ENCODE peak calls at places on chromosomes 1 and 21, in seven cellular contexts. One of them, this sample, is unnamed.

GRCh38 chr21:26169611-26170470 is 729 bp downstream of the APP start:
- DNase-seq in A549: peak
- DNase-seq in transverse colon: peak
- DNase-seq in IMR-90: peak
- DNase-seq in spleen: peak
- DNase-seq in lower leg skin: peak
- DNase-seq in body of pancreas: peak
- DNase-seq in this sample: peak

GRCh38 chr1:189619682-189620332 is 857.9 kb downstream of the BRINP3 start:
- DNase-seq in lower leg skin: no peak
- DNase-seq in IMR-90: peak
- DNase-seq in spleen: no peak
- DNase-seq in A549: peak
- DNase-seq in transverse colon: no peak
- DNase-seq in body of pancreas: no peak
- DNase-seq in this sample: no peak

GRCh38 chr1:239909894-239910293 is 181.8 kb upstream of the FMN2 start:
- DNase-seq in transverse colon: peak
- DNase-seq in body of pancreas: no peak
- DNase-seq in IMR-90: peak
- DNase-seq in spleen: peak
- DNase-seq in lower leg skin: peak
- DNase-seq in A549: no peak
- DNase-seq in this sample: no peak

GRCh38 chr21:37270576-37271365 is 3.6 kb upstream of the VPS26C start:
- DNase-seq in lower leg skin: no peak
- DNase-seq in A549: no peak
- DNase-seq in spleen: no peak
- DNase-seq in body of pancreas: no peak
- DNase-seq in transverse colon: no peak
- DNase-seq in IMR-90: no peak
- DNase-seq in this sample: no peak

GRCh38 chr1:225423518-225423855 is 4.4 kb downstream of the LBR start:
- DNase-seq in IMR-90: no peak
- DNase-seq in transverse colon: no peak
- DNase-seq in lower leg skin: no peak
- DNase-seq in body of pancreas: no peak
- DNase-seq in spleen: no peak
- DNase-seq in A549: no peak
- DNase-seq in this sample: no peak

GRCh38 chr1:153985984-153986761 is at the start of gene RAB13:
- DNase-seq in transverse colon: peak
- DNase-seq in body of pancreas: peak
- DNase-seq in IMR-90: peak
- DNase-seq in lower leg skin: peak
- DNase-seq in A549: peak
- DNase-seq in spleen: peak
- DNase-seq in this sample: peak

GRCh38 chr1:186102107-186102506 is 272.9 kb downstream of the TPR start:
- DNase-seq in IMR-90: no peak
- DNase-seq in lower leg skin: no peak
- DNase-seq in A549: no peak
- DNase-seq in spleen: no peak
- DNase-seq in transverse colon: no peak
- DNase-seq in body of pancreas: no peak
- DNase-seq in this sample: no peak

GRCh38 chr1:44000266-44000665 is 8.9 kb downstream of the CCDC24 start:
- DNase-seq in transverse colon: no peak
- DNase-seq in IMR-90: no peak
- DNase-seq in lower leg skin: no peak
- DNase-seq in A549: no peak
- DNase-seq in spleen: no peak
- DNase-seq in body of pancreas: no peak
- DNase-seq in this sample: no peak

GRCh38 chr1:174902531-174903099 is 97.1 kb upstream of the CACYBP start:
- DNase-seq in body of pancreas: peak
- DNase-seq in A549: no peak
- DNase-seq in IMR-90: no peak
- DNase-seq in spleen: no peak
- DNase-seq in lower leg skin: no peak
- DNase-seq in transverse colon: no peak
- DNase-seq in this sample: no peak

GRCh38 chr1:35902671-35903070 is 19.7 kb downstream of the AGO1 start:
- DNase-seq in lower leg skin: no peak
- DNase-seq in transverse colon: no peak
- DNase-seq in IMR-90: no peak
- DNase-seq in spleen: no peak
- DNase-seq in body of pancreas: no peak
- DNase-seq in A549: no peak
- DNase-seq in this sample: no peak

GRCh38 chr1:180643693-180644092 is 11.9 kb downstream of the XPR1 start:
- DNase-seq in lower leg skin: no peak
- DNase-seq in spleen: no peak
- DNase-seq in transverse colon: no peak
- DNase-seq in IMR-90: peak
- DNase-seq in body of pancreas: peak
- DNase-seq in A549: no peak
- DNase-seq in this sample: peak

GRCh38 chr1:42385283-42385682 is 4.7 kb downstream of the RIMKLA start:
- DNase-seq in transverse colon: no peak
- DNase-seq in IMR-90: peak
- DNase-seq in lower leg skin: no peak
- DNase-seq in spleen: no peak
- DNase-seq in A549: no peak
- DNase-seq in body of pancreas: no peak
- DNase-seq in this sample: no peak

GRCh38 chr21:25944672-25945213 is 210.0 kb downstream of the GABPA start:
- DNase-seq in lower leg skin: no peak
- DNase-seq in transverse colon: no peak
- DNase-seq in A549: no peak
- DNase-seq in body of pancreas: no peak
- DNase-seq in IMR-90: peak
- DNase-seq in spleen: no peak
- DNase-seq in this sample: no peak

GRCh38 chr21:34845521-34846213 is 176.9 kb downstream of the CLIC6 start:
- DNase-seq in lower leg skin: no peak
- DNase-seq in IMR-90: peak
- DNase-seq in transverse colon: peak
- DNase-seq in A549: no peak
- DNase-seq in body of pancreas: no peak
- DNase-seq in spleen: no peak
- DNase-seq in this sample: no peak

GRCh38 chr21:33261635-33262034 is 4.5 kb upstream of the IL10RB start:
- DNase-seq in spleen: no peak
- DNase-seq in body of pancreas: no peak
- DNase-seq in A549: no peak
- DNase-seq in lower leg skin: no peak
- DNase-seq in transverse colon: peak
- DNase-seq in IMR-90: peak
- DNase-seq in this sample: no peak

GRCh38 chr21:37734846-37735245 is 181.4 kb downstream of the KCNJ6 start:
- DNase-seq in transverse colon: no peak
- DNase-seq in IMR-90: no peak
- DNase-seq in A549: no peak
- DNase-seq in body of pancreas: no peak
- DNase-seq in spleen: no peak
- DNase-seq in lower leg skin: no peak
- DNase-seq in this sample: no peak

GRCh38 chr1:44553771-44554170 is 120.5 kb downstream of the TMEM53 start:
- DNase-seq in A549: peak
- DNase-seq in spleen: no peak
- DNase-seq in body of pancreas: no peak
- DNase-seq in transverse colon: no peak
- DNase-seq in IMR-90: peak
- DNase-seq in lower leg skin: no peak
- DNase-seq in this sample: no peak

DNA sequence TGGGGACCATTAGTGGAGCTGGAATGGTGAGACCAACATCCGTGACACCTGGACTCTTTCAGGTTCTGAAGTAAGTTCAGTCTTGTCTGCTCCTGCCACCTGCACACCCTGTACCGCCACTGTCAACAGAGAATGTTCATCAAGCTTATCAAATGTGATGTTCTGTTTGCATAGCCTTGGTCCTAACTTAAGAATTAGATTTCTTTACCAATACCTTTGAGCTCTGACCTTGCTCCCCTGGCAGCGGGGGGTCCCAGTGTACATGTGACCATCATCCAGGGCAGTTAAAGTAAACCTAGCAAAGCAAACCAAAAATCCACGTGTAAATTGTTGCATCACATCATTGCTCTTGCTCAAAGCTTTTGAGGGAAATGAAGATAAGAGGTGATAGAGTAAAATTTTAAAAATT is 14.5 kb downstream of the SLC25A33 start:
- DNase-seq in spleen: no peak
- DNase-seq in IMR-90: no peak
- DNase-seq in body of pancreas: no peak
- DNase-seq in A549: no peak
- DNase-seq in transverse colon: no peak
- DNase-seq in lower leg skin: no peak
- DNase-seq in this sample: no peak
- TF ChIP-seq POLR2A in spleen: no peak
- TF ChIP-seq POLR2A in IMR-90: no peak
- TF ChIP-seq POLR2A in body of pancreas: no peak
- TF ChIP-seq POLR2A in A549: no peak
- TF ChIP-seq POLR2A in transverse colon: no peak
- TF ChIP-seq POLR2A in lower leg skin: no peak
- TF ChIP-seq POLR2A in this sample: no peak

GRCh38 chr21:42835611-42836401 is 43.5 kb downstream of the WDR4 start:
- DNase-seq in body of pancreas: no peak
- DNase-seq in spleen: peak
- DNase-seq in A549: no peak
- DNase-seq in transverse colon: no peak
- DNase-seq in IMR-90: no peak
- DNase-seq in lower leg skin: no peak
- DNase-seq in this sample: no peak

GRCh38 chr21:42833439-42833815 is 45.9 kb downstream of the WDR4 start:
- DNase-seq in body of pancreas: no peak
- DNase-seq in transverse colon: peak
- DNase-seq in lower leg skin: no peak
- DNase-seq in spleen: peak
- DNase-seq in A549: peak
- DNase-seq in IMR-90: peak
- DNase-seq in this sample: peak

GRCh38 chr21:42835211-42835610 is 44.1 kb downstream of the WDR4 start:
- DNase-seq in transverse colon: no peak
- DNase-seq in body of pancreas: no peak
- DNase-seq in A549: no peak
- DNase-seq in lower leg skin: no peak
- DNase-seq in spleen: peak
- DNase-seq in IMR-90: no peak
- DNase-seq in this sample: no peak

GRCh38 chr21:42834730-42835191 is 44.6 kb downstream of the WDR4 start:
- DNase-seq in spleen: peak
- DNase-seq in A549: no peak
- DNase-seq in IMR-90: no peak
- DNase-seq in lower leg skin: no peak
- DNase-seq in transverse colon: no peak
- DNase-seq in body of pancreas: no peak
- DNase-seq in this sample: no peak

GRCh38 chr21:42833859-42834729 is 45.2 kb downstream of the WDR4 start:
- DNase-seq in spleen: peak
- DNase-seq in lower leg skin: no peak
- DNase-seq in transverse colon: no peak
- DNase-seq in A549: no peak
- DNase-seq in body of pancreas: no peak
- DNase-seq in IMR-90: no peak
- DNase-seq in this sample: no peak
- TF ChIP-seq POLR2A in spleen: no peak
- TF ChIP-seq POLR2A in lower leg skin: no peak
- TF ChIP-seq POLR2A in transverse colon: no peak
- TF ChIP-seq POLR2A in A549: no peak
- TF ChIP-seq POLR2A in body of pancreas: no peak
- TF ChIP-seq POLR2A in IMR-90: no peak
- TF ChIP-seq POLR2A in this sample: no peak

GRCh38 chr21:44846201-44846484 is 27.3 kb downstream of the PTTG1IP start:
- DNase-seq in transverse colon: no peak
- DNase-seq in IMR-90: no peak
- DNase-seq in A549: no peak
- DNase-seq in lower leg skin: no peak
- DNase-seq in spleen: no peak
- DNase-seq in body of pancreas: no peak
- DNase-seq in this sample: no peak

GRCh38 chr21:44847261-44848056 is 26.0 kb downstream of the PTTG1IP start:
- DNase-seq in IMR-90: no peak
- DNase-seq in transverse colon: no peak
- DNase-seq in A549: no peak
- DNase-seq in lower leg skin: no peak
- DNase-seq in spleen: no peak
- DNase-seq in body of pancreas: no peak
- DNase-seq in this sample: no peak

GRCh38 chr21:44845418-44846200 is 27.7 kb upstream of the SUMO3 start:
- DNase-seq in lower leg skin: no peak
- DNase-seq in transverse colon: peak
- DNase-seq in A549: peak
- DNase-seq in spleen: peak
- DNase-seq in IMR-90: peak
- DNase-seq in body of pancreas: peak
- DNase-seq in this sample: peak

GRCh38 chr21:44848821-44849521 is 24.5 kb downstream of the PTTG1IP start:
- DNase-seq in IMR-90: no peak
- DNase-seq in lower leg skin: no peak
- DNase-seq in transverse colon: no peak
- DNase-seq in spleen: no peak
- DNase-seq in A549: no peak
- DNase-seq in body of pancreas: no peak
- DNase-seq in this sample: no peak

GRCh38 chr21:44846485-44847260 is 26.8 kb downstream of the PTTG1IP start:
- DNase-seq in transverse colon: peak
- DNase-seq in body of pancreas: no peak
- DNase-seq in A549: no peak
- DNase-seq in lower leg skin: peak
- DNase-seq in IMR-90: peak
- DNase-seq in spleen: peak
- DNase-seq in this sample: peak
- TF ChIP-seq POLR2A in transverse colon: no peak
- TF ChIP-seq POLR2A in body of pancreas: no peak
- TF ChIP-seq POLR2A in A549: no peak
- TF ChIP-seq POLR2A in lower leg skin: no peak
- TF ChIP-seq POLR2A in IMR-90: no peak
- TF ChIP-seq POLR2A in spleen: no peak
- TF ChIP-seq POLR2A in this sample: peak

DNA sequence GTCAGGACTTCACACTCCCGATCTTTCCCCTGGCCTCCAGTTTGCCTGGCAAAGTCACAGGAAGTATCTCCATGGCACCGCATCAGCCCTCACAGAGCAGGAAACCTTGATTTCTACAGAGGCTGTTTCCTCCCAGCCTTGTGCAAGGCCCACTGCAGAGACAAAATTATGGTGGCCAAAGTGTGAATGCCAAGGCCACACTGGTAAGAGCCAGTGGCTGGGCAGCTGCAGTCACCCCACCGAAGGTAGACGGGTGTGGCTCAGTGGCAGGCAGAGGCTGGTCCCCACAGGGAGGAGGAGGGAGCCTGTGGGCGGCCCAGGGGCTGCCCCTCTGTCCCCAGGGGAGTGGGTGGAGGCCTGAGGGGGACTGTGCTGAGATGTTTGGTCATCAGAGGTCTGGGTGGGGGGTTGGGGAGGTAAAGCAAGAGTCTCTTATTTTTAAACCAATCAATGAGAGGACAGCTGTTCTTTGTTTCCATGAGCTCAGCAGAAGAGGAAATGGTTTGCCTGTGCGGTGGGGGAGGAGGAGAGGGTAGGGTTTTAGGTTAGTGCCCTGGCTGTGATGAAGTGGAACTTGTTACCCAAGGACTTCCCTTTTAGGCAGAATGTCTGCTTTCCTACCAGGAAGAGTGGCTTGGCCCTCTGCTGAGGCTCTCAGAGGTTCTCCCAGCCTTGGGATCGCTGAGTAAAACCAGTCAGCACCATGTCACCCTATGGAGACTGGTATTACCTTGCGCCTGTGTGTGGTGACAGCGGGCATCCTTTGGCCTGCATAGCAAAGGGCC is 18.0 kb upstream of the BTG2 start:
- DNase-seq in A549: no peak
- DNase-seq in body of pancreas: peak
- DNase-seq in IMR-90: no peak
- DNase-seq in lower leg skin: peak
- DNase-seq in transverse colon: peak
- DNase-seq in spleen: peak
- DNase-seq in this sample: peak
- TF ChIP-seq POLR2A in A549: no peak
- TF ChIP-seq POLR2A in body of pancreas: no peak
- TF ChIP-seq POLR2A in IMR-90: no peak
- TF ChIP-seq POLR2A in lower leg skin: no peak
- TF ChIP-seq POLR2A in transverse colon: peak
- TF ChIP-seq POLR2A in spleen: no peak
- TF ChIP-seq POLR2A in this sample: no peak

This sample was measured in erythroblast.